ENCODE peak calls at places on chromosomes 13 and 19, in seven cellular contexts. U is heart left ventricle, Y is ovary, L is adrenal gland, S is upper lobe of left lung, C is testis, K is K562. R is an unnamed sample.
A peak's percentile ranks its signal among the peaks of the same experiment; 100 is the strongest.

GRCh38 chr13:25253702-25254101 is 33.6 kb downstream of the MTMR6 start:
- DNase-seq in U (no peak), Y (no peak), L (no peak), S (no peak), C (no peak), K (no peak), R (no peak)

GRCh38 chr13:106599875-106600797 is 32.2 kb upstream of the ARGLU1 start:
- DNase-seq in U (no peak), Y (peak; percentile 20), L (no peak), S (no peak), C (peak; percentile 20), K (no peak), R (no peak)

GRCh38 chr13:97215325-97215724 is 6.8 kb upstream of the MBNL2 start:
- DNase-seq in U (no peak), Y (no peak), L (no peak), S (no peak), C (no peak), K (no peak), R (no peak)

GRCh38 chr13:77429320-77430142 is 102.6 kb upstream of the MYCBP2 start:
- DNase-seq in U (no peak), Y (no peak), L (no peak), S (no peak), C (no peak), K (no peak), R (no peak)

GRCh38 chr13:83024955-83025594 is 857.2 kb downstream of the SLITRK1 start:
- DNase-seq in U (no peak), Y (no peak), L (no peak), S (no peak), C (no peak), K (no peak), R (no peak)

GRCh38 chr19:1624458-1624857 is 19.2 kb upstream of the UQCR11 start:
- DNase-seq in U (peak; percentile 49), Y (no peak), L (no peak), S (no peak), C (peak; percentile 60), K (peak; percentile 71), R (peak; percentile 80)

GRCh38 chr13:85529216-85529590 is 270.0 kb downstream of the SLITRK6 start:
- DNase-seq in U (no peak), Y (no peak), L (no peak), S (no peak), C (no peak), K (no peak), R (no peak)

GRCh38 chr19:17677002-17677401 is 11.2 kb downstream of the UNC13A start:
- DNase-seq in U (no peak), Y (no peak), L (no peak), S (no peak), C (no peak), K (peak; percentile 45), R (no peak)

GRCh38 chr19:10091892-10092641 is 6.0 kb downstream of the SHFL start:
- DNase-seq in U (no peak), Y (no peak), L (no peak), S (no peak), C (no peak), K (peak; percentile 21), R (peak; percentile 84)

GRCh38 chr13:110570886-110571285 is 9.4 kb upstream of the RAB20 start:
- DNase-seq in U (no peak), Y (no peak), L (no peak), S (no peak), C (no peak), K (no peak), R (no peak)

GRCh38 chr19:20371911-20372310 is 193.7 kb downstream of the ZNF737 start:
- DNase-seq in U (no peak), Y (no peak), L (no peak), S (no peak), C (no peak), K (no peak), R (no peak)

GRCh38 chr13:22428188-22428828 is 752.5 kb upstream of the SGCG start:
- DNase-seq in U (peak; percentile 47), Y (peak; percentile 9), L (peak; percentile 34), S (peak; percentile 23), C (no peak), K (no peak), R (peak; percentile 56)

GRCh38 chr19:44668985-44669764 is 2.1 kb upstream of the CEACAM19 start:
- DNase-seq in U (no peak), Y (no peak), L (no peak), S (no peak), C (no peak), K (no peak), R (no peak)

GRCh38 chr13:44116562-44117315 is 237.0 kb downstream of the LACC1 start:
- DNase-seq in U (peak; percentile 73), Y (no peak), L (no peak), S (no peak), C (no peak), K (no peak), R (peak; percentile 21)

GRCh38 chr19:49677901-49678674 is 1.0 kb downstream of the PRMT1 start:
- DNase-seq in U (no peak), Y (peak; percentile 66), L (peak; percentile 81), S (peak; percentile 70), C (peak; percentile 72), K (peak; percentile 68), R (peak; percentile 89)

GRCh38 chr19:28019901-28020300 is 1193.0 kb downstream of the UQCRFS1 start:
- DNase-seq in U (no peak), Y (no peak), L (no peak), S (no peak), C (no peak), K (no peak), R (no peak)

GRCh38 chr13:59680429-59681024 is 483.2 kb downstream of the DIAPH3 start:
- DNase-seq in U (no peak), Y (no peak), L (no peak), S (no peak), C (no peak), K (no peak), R (peak; percentile 64)

GRCh38 chr19:17720487-17720839 is 1.2 kb downstream of the MAP1S start:
- DNase-seq in U (no peak), Y (no peak), L (no peak), S (no peak), C (no peak), K (peak; percentile 35), R (no peak)

GRCh38 chr19:3359850-3360493 is 6.4 kb upstream of the NFIC start:
- DNase-seq in U (no peak), Y (no peak), L (no peak), S (no peak), C (no peak), K (peak; percentile 80), R (peak; percentile 64)

GRCh38 chr19:7018828-7019227 is 2.4 kb downstream of the MBD3L2B start:
- DNase-seq in U (no peak), Y (no peak), L (no peak), S (no peak), C (no peak), K (no peak), R (no peak)
- TF ChIP-seq POLR2A in U (no peak), Y (no peak), L (no peak), S (no peak), C (no peak), K (no peak), R (no peak)

GRCh38 chr19:39408392-39409206 is 2.0 kb downstream of the ZFP36 start:
- DNase-seq in U (no peak), Y (peak; percentile 41), L (no peak), S (no peak), C (no peak), K (no peak), R (no peak)
- TF ChIP-seq POLR2A in U (peak; percentile 0), Y (peak; percentile 12), L (peak; percentile 27), S (peak; percentile 22), C (no peak), K (peak; percentile 46), R (peak; percentile 87)

GRCh38 chr13:33204130-33204927 is 81.2 kb downstream of the STARD13 start:
- DNase-seq in U (peak; percentile 83), Y (peak; percentile 47), L (peak; percentile 49), S (no peak), C (peak; percentile 58), K (no peak), R (no peak)

GRCh38 chr13:33205224-33205623 is 80.3 kb downstream of the STARD13 start:
- DNase-seq in U (no peak), Y (no peak), L (no peak), S (no peak), C (no peak), K (no peak), R (no peak)

GRCh38 chr13:33206945-33207615 is 78.5 kb downstream of the STARD13 start:
- DNase-seq in U (no peak), Y (no peak), L (no peak), S (no peak), C (no peak), K (no peak), R (no peak)

GRCh38 chr13:33206425-33206824 is 79.1 kb downstream of the STARD13 start:
- DNase-seq in U (no peak), Y (no peak), L (no peak), S (no peak), C (no peak), K (no peak), R (no peak)

DNA sequence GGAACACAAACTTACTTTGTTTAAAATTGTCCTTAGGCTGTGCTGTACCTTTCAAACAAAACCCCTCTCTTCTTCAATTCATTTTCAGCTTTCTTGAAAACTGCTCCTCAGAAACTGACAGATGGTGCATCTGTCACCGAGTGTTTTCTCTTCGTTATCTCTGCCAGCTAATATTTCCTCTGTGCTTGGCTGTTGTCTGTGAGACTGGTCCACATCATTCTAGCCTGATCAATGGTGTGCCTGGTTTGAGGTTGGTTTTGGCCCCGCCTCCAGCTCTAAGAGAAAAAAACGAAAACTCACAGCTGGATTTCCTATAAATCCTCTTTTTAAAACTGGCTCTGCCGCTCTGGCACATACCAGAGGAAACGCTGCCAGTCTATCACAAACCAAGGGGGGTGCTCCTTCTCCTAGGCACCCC is 79.7 kb downstream of the STARD13 start:
- DNase-seq in U (no peak), Y (no peak), L (no peak), S (no peak), C (no peak), K (no peak), R (no peak)
- TF ChIP-seq POLR2A in U (no peak), Y (no peak), L (no peak), S (no peak), C (no peak), K (no peak), R (no peak)

DNA sequence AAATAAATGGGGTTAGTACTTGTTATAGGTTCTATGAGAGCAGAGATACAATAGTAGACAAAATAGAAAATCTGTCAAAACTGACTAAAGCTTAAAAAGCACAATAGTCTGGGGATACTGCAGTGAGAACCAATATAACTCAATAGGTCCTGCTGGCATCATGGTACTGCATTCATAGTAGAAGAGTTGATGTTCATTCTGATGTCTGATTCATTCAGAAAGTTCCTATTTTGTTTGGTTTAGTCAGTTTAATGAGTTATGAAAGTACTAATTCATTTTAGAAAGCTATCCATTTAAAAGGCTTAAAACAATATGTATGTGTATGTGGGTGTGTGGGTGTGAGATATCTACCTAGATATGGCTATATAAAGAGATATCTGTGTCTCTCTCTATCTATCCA is 152.8 kb downstream of the LHFPL6 start:
- DNase-seq in U (no peak), Y (no peak), L (no peak), S (no peak), C (no peak), K (no peak), R (no peak)
- TF ChIP-seq POLR2A in U (no peak), Y (no peak), L (no peak), S (no peak), C (no peak), K (no peak), R (no peak)

R was measured in erythroblast.